ENCODE peak calls at places on chromosomes 4 and X, in seven cellular contexts. One of them, this sample, is unnamed.

GRCh38 chr4:99790796-99791617 is 25.6 kb upstream of the DAPP1 start:
- DNase-seq in GM06990: no peak
- DNase-seq in CD4-positive, alpha-beta T cell: no peak
- DNase-seq in WTC11: no peak
- DNase-seq in fibroblast of mammary gland: peak
- DNase-seq in omental fat pad: no peak
- DNase-seq in left ventricle myocardium inferior: no peak
- DNase-seq in this sample: no peak

GRCh38 chrX:131741103-131741581 is 197.3 kb downstream of the OR13H1 start:
- DNase-seq in omental fat pad: peak
- DNase-seq in left ventricle myocardium inferior: no peak
- DNase-seq in GM06990: peak
- DNase-seq in CD4-positive, alpha-beta T cell: peak
- DNase-seq in WTC11: no peak
- DNase-seq in fibroblast of mammary gland: peak
- DNase-seq in this sample: no peak

GRCh38 chrX:285076-285677 is 4.0 kb downstream of the PLCXD1 start:
- DNase-seq in left ventricle myocardium inferior: no peak
- DNase-seq in omental fat pad: no peak
- DNase-seq in WTC11: no peak
- DNase-seq in fibroblast of mammary gland: no peak
- DNase-seq in GM06990: no peak
- DNase-seq in CD4-positive, alpha-beta T cell: no peak
- DNase-seq in this sample: no peak

GRCh38 chr4:121666091-121666679 is 30.6 kb downstream of the ANXA5 start:
- DNase-seq in omental fat pad: no peak
- DNase-seq in CD4-positive, alpha-beta T cell: no peak
- DNase-seq in left ventricle myocardium inferior: peak
- DNase-seq in WTC11: no peak
- DNase-seq in GM06990: no peak
- DNase-seq in fibroblast of mammary gland: peak
- DNase-seq in this sample: no peak

GRCh38 chrX:48676893-48677270 is 6.7 kb upstream of the WAS start:
- DNase-seq in fibroblast of mammary gland: no peak
- DNase-seq in omental fat pad: no peak
- DNase-seq in WTC11: peak
- DNase-seq in left ventricle myocardium inferior: no peak
- DNase-seq in GM06990: no peak
- DNase-seq in CD4-positive, alpha-beta T cell: no peak
- DNase-seq in this sample: no peak

GRCh38 chr4:72969957-72970356 is 99.6 kb downstream of the COX18 start:
- DNase-seq in omental fat pad: no peak
- DNase-seq in GM06990: no peak
- DNase-seq in fibroblast of mammary gland: no peak
- DNase-seq in CD4-positive, alpha-beta T cell: no peak
- DNase-seq in left ventricle myocardium inferior: no peak
- DNase-seq in WTC11: no peak
- DNase-seq in this sample: no peak

GRCh38 chrX:132086717-132087116 is 41.1 kb downstream of the FRMD7 start:
- DNase-seq in left ventricle myocardium inferior: no peak
- DNase-seq in CD4-positive, alpha-beta T cell: no peak
- DNase-seq in fibroblast of mammary gland: peak
- DNase-seq in GM06990: no peak
- DNase-seq in omental fat pad: no peak
- DNase-seq in WTC11: no peak
- DNase-seq in this sample: no peak

GRCh38 chr4:70778888-70779422 is 57.2 kb downstream of the RUFY3 start:
- DNase-seq in omental fat pad: no peak
- DNase-seq in WTC11: no peak
- DNase-seq in fibroblast of mammary gland: peak
- DNase-seq in CD4-positive, alpha-beta T cell: no peak
- DNase-seq in GM06990: no peak
- DNase-seq in left ventricle myocardium inferior: no peak
- DNase-seq in this sample: no peak

GRCh38 chrX:42246814-42247213 is 323.5 kb upstream of the CASK start:
- DNase-seq in WTC11: no peak
- DNase-seq in GM06990: no peak
- DNase-seq in CD4-positive, alpha-beta T cell: no peak
- DNase-seq in fibroblast of mammary gland: no peak
- DNase-seq in left ventricle myocardium inferior: no peak
- DNase-seq in omental fat pad: no peak
- DNase-seq in this sample: no peak

GRCh38 chrX:106177106-106177981 is 9.2 kb downstream of the PWWP3B start:
- DNase-seq in left ventricle myocardium inferior: peak
- DNase-seq in WTC11: peak
- DNase-seq in fibroblast of mammary gland: peak
- DNase-seq in GM06990: no peak
- DNase-seq in omental fat pad: no peak
- DNase-seq in CD4-positive, alpha-beta T cell: no peak
- DNase-seq in this sample: peak

GRCh38 chrX:13684361-13684760 is 4.6 kb upstream of the RAB9A start:
- DNase-seq in left ventricle myocardium inferior: no peak
- DNase-seq in omental fat pad: no peak
- DNase-seq in WTC11: no peak
- DNase-seq in GM06990: no peak
- DNase-seq in fibroblast of mammary gland: no peak
- DNase-seq in CD4-positive, alpha-beta T cell: no peak
- DNase-seq in this sample: no peak

GRCh38 chr4:107603430-107603829 is 116.6 kb downstream of the PAPSS1 start:
- DNase-seq in left ventricle myocardium inferior: no peak
- DNase-seq in GM06990: no peak
- DNase-seq in fibroblast of mammary gland: no peak
- DNase-seq in WTC11: no peak
- DNase-seq in CD4-positive, alpha-beta T cell: no peak
- DNase-seq in omental fat pad: no peak
- DNase-seq in this sample: no peak

GRCh38 chr4:20443406-20443805 is 191.7 kb downstream of the SLIT2 start:
- DNase-seq in WTC11: no peak
- DNase-seq in GM06990: no peak
- DNase-seq in left ventricle myocardium inferior: no peak
- DNase-seq in CD4-positive, alpha-beta T cell: no peak
- DNase-seq in fibroblast of mammary gland: no peak
- DNase-seq in omental fat pad: no peak
- DNase-seq in this sample: no peak

GRCh38 chr4:13640149-13640671 is 12.7 kb upstream of the BOD1L1 start:
- DNase-seq in fibroblast of mammary gland: peak
- DNase-seq in CD4-positive, alpha-beta T cell: no peak
- DNase-seq in GM06990: no peak
- DNase-seq in WTC11: peak
- DNase-seq in omental fat pad: no peak
- DNase-seq in left ventricle myocardium inferior: no peak
- DNase-seq in this sample: no peak

GRCh38 chr4:127403523-127404084 is 229.2 kb upstream of the INTU start:
- DNase-seq in fibroblast of mammary gland: no peak
- DNase-seq in left ventricle myocardium inferior: no peak
- DNase-seq in omental fat pad: no peak
- DNase-seq in GM06990: no peak
- DNase-seq in WTC11: no peak
- DNase-seq in CD4-positive, alpha-beta T cell: no peak
- DNase-seq in this sample: no peak

GRCh38 chr4:54541426-54542118 is 116.2 kb upstream of the KIT start:
- DNase-seq in GM06990: no peak
- DNase-seq in WTC11: no peak
- DNase-seq in left ventricle myocardium inferior: no peak
- DNase-seq in omental fat pad: no peak
- DNase-seq in fibroblast of mammary gland: no peak
- DNase-seq in CD4-positive, alpha-beta T cell: no peak
- DNase-seq in this sample: no peak

GRCh38 chr4:90103991-90104390 is 23.2 kb upstream of the CCSER1 start:
- DNase-seq in GM06990: no peak
- DNase-seq in CD4-positive, alpha-beta T cell: no peak
- DNase-seq in left ventricle myocardium inferior: no peak
- DNase-seq in fibroblast of mammary gland: no peak
- DNase-seq in WTC11: no peak
- DNase-seq in omental fat pad: no peak
- DNase-seq in this sample: no peak

GRCh38 chr4:40734497-40734896 is 15.3 kb upstream of the NSUN7 start:
- DNase-seq in omental fat pad: no peak
- DNase-seq in CD4-positive, alpha-beta T cell: no peak
- DNase-seq in left ventricle myocardium inferior: no peak
- DNase-seq in WTC11: no peak
- DNase-seq in fibroblast of mammary gland: no peak
- DNase-seq in GM06990: no peak
- DNase-seq in this sample: no peak

GRCh38 chr4:40739347-40739746 is 10.4 kb upstream of the NSUN7 start:
- DNase-seq in CD4-positive, alpha-beta T cell: no peak
- DNase-seq in GM06990: no peak
- DNase-seq in left ventricle myocardium inferior: no peak
- DNase-seq in WTC11: no peak
- DNase-seq in omental fat pad: no peak
- DNase-seq in fibroblast of mammary gland: no peak
- DNase-seq in this sample: no peak

GRCh38 chr4:40733752-40734151 is 16.0 kb upstream of the NSUN7 start:
- DNase-seq in left ventricle myocardium inferior: no peak
- DNase-seq in fibroblast of mammary gland: no peak
- DNase-seq in GM06990: no peak
- DNase-seq in omental fat pad: no peak
- DNase-seq in WTC11: no peak
- DNase-seq in CD4-positive, alpha-beta T cell: no peak
- DNase-seq in this sample: no peak

GRCh38 chr4:40737882-40738281 is 11.9 kb upstream of the NSUN7 start:
- DNase-seq in omental fat pad: no peak
- DNase-seq in CD4-positive, alpha-beta T cell: no peak
- DNase-seq in WTC11: no peak
- DNase-seq in left ventricle myocardium inferior: no peak
- DNase-seq in GM06990: no peak
- DNase-seq in fibroblast of mammary gland: no peak
- DNase-seq in this sample: no peak

DNA sequence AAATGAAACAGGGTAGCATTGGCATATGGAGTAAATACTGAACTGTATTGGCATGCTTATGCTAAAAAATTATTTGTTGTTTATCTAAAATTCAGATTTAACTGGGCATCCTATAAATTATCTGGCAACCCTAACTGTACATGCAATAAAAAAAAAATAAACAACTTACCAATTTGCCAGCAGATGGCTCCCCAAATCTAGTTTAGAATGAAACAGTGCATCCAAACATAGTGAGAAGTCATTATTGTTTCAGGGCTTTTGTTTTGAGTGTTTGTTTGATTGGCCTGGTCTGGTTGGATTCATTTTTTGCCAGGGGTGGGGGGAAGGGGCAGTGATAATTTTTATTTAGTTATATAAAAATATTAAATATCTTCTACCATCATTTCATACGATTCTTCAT is 12.8 kb upstream of the NSUN7 start:
- DNase-seq in GM06990: no peak
- DNase-seq in CD4-positive, alpha-beta T cell: no peak
- DNase-seq in WTC11: no peak
- DNase-seq in fibroblast of mammary gland: peak
- DNase-seq in left ventricle myocardium inferior: no peak
- DNase-seq in omental fat pad: no peak
- DNase-seq in this sample: no peak
- TF ChIP-seq CTCF in GM06990: peak
- TF ChIP-seq CTCF in CD4-positive, alpha-beta T cell: no peak
- TF ChIP-seq CTCF in WTC11: no peak
- TF ChIP-seq CTCF in fibroblast of mammary gland: peak
- TF ChIP-seq CTCF in left ventricle myocardium inferior: peak
- TF ChIP-seq CTCF in omental fat pad: no peak
- TF ChIP-seq CTCF in this sample: no peak

DNA sequence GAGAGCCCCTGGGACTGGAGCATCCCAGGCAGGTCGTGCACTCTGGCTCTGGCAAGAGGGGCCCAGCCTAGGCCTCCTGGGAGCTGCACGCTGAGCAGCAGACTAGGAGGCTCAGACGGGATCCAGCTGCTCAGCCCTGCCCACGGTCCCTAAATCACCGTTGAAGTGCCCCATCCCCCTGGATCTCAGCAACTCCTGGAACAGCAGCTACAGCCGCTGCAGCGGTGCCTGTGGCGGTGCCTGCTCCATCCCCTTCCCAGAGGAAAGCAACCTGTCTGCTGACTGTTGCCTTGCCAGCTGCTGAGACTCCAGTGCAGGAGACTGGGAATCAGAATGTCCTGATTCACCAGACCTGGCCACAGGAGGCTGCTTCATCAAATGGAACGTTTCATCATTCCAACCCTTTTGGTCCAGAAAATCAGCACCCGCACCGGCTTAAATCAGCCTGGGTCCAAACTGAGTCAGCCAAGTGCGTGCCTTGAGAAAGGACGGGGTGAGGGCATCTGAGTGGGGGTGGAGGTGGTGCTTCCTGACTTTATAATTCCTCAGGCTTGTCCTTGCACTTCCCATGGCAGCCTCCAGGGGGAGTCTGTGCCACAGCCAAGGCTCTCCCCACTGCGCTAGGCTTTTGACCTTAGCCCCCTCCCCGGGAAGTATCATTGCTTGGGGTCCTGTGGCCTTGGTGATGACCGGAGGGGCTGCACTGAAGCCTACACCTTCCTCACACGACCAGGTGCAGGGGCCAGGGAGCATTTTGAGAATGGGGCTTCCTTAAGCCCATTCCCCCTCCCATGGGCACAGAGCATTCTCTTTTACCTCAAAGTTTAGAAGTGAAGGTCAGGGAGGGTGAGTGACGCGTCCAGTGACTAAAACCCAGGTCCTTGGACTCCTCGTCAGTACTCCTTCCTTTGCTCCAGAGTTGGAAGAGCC is 6.5 kb downstream of the ZNF185 start:
- DNase-seq in omental fat pad: no peak
- DNase-seq in WTC11: peak
- DNase-seq in left ventricle myocardium inferior: no peak
- DNase-seq in fibroblast of mammary gland: peak
- DNase-seq in CD4-positive, alpha-beta T cell: peak
- DNase-seq in GM06990: no peak
- DNase-seq in this sample: peak
- TF ChIP-seq CTCF in omental fat pad: no peak
- TF ChIP-seq CTCF in WTC11: peak
- TF ChIP-seq CTCF in left ventricle myocardium inferior: peak
- TF ChIP-seq CTCF in fibroblast of mammary gland: peak
- TF ChIP-seq CTCF in CD4-positive, alpha-beta T cell: peak
- TF ChIP-seq CTCF in GM06990: peak
- TF ChIP-seq CTCF in this sample: peak

GRCh38 chrX:107470198-107470597 is 20.7 kb downstream of the FRMPD3 start:
- DNase-seq in omental fat pad: no peak
- DNase-seq in left ventricle myocardium inferior: no peak
- DNase-seq in WTC11: no peak
- DNase-seq in fibroblast of mammary gland: no peak
- DNase-seq in GM06990: peak
- DNase-seq in CD4-positive, alpha-beta T cell: no peak
- DNase-seq in this sample: no peak

GRCh38 chrX:107467271-107467670 is 17.8 kb downstream of the FRMPD3 start:
- DNase-seq in omental fat pad: no peak
- DNase-seq in CD4-positive, alpha-beta T cell: no peak
- DNase-seq in GM06990: no peak
- DNase-seq in WTC11: no peak
- DNase-seq in fibroblast of mammary gland: no peak
- DNase-seq in left ventricle myocardium inferior: no peak
- DNase-seq in this sample: no peak

GRCh38 chrX:107465932-107466620 is 16.6 kb downstream of the FRMPD3 start:
- DNase-seq in fibroblast of mammary gland: no peak
- DNase-seq in omental fat pad: no peak
- DNase-seq in GM06990: peak
- DNase-seq in CD4-positive, alpha-beta T cell: no peak
- DNase-seq in left ventricle myocardium inferior: no peak
- DNase-seq in WTC11: no peak
- DNase-seq in this sample: no peak

GRCh38 chrX:107470971-107471370 is 21.5 kb downstream of the FRMPD3 start:
- DNase-seq in omental fat pad: no peak
- DNase-seq in left ventricle myocardium inferior: no peak
- DNase-seq in GM06990: no peak
- DNase-seq in fibroblast of mammary gland: no peak
- DNase-seq in CD4-positive, alpha-beta T cell: no peak
- DNase-seq in WTC11: no peak
- DNase-seq in this sample: no peak
- TF ChIP-seq CTCF in omental fat pad: no peak
- TF ChIP-seq CTCF in left ventricle myocardium inferior: no peak
- TF ChIP-seq CTCF in GM06990: peak
- TF ChIP-seq CTCF in fibroblast of mammary gland: no peak
- TF ChIP-seq CTCF in CD4-positive, alpha-beta T cell: no peak
- TF ChIP-seq CTCF in WTC11: no peak
- TF ChIP-seq CTCF in this sample: no peak

GRCh38 chrX:68146054-68146453 is 287.2 kb downstream of the OPHN1 start:
- DNase-seq in CD4-positive, alpha-beta T cell: no peak
- DNase-seq in fibroblast of mammary gland: peak
- DNase-seq in omental fat pad: no peak
- DNase-seq in left ventricle myocardium inferior: no peak
- DNase-seq in WTC11: no peak
- DNase-seq in GM06990: no peak
- DNase-seq in this sample: no peak
- TF ChIP-seq CTCF in CD4-positive, alpha-beta T cell: no peak
- TF ChIP-seq CTCF in fibroblast of mammary gland: peak
- TF ChIP-seq CTCF in omental fat pad: no peak
- TF ChIP-seq CTCF in left ventricle myocardium inferior: peak
- TF ChIP-seq CTCF in WTC11: no peak
- TF ChIP-seq CTCF in GM06990: peak
- TF ChIP-seq CTCF in this sample: no peak

This sample was measured in mesothelial cell of epicardium.